ENCODE peak calls at places on chromosome 3, in eight cellular contexts. I is H1, L is PC-3, N is K562, K is upper lobe of right lung, P is aorta, W is HCT116, Z is right atrium auricular region. F is an unnamed sample.

GRCh38 chr3:100158877-100159563 is 44.7 kb upstream of the FILIP1L start:
- DNase-seq in Z (no peak), N (no peak), I (no peak), L (peak; percentile 35), K (no peak), P (no peak), W (no peak), F (no peak)

GRCh38 chr3:53850895-53851294 is 4.5 kb downstream of the IL17RB start:
- DNase-seq in N (no peak), W (no peak), Z (no peak), P (no peak), L (no peak), I (no peak), K (no peak), F (no peak)

GRCh38 chr3:71380096-71380495 is 203.4 kb downstream of the FOXP1 start:
- DNase-seq in W (no peak), I (no peak), L (no peak), N (peak; percentile 15), Z (no peak), K (no peak), P (no peak), F (no peak)

GRCh38 chr3:78825118-78825857 is 942.5 kb downstream of the ROBO1 start:
- DNase-seq in N (no peak), L (no peak), K (no peak), I (no peak), P (no peak), W (no peak), Z (no peak), F (no peak)

GRCh38 chr3:25155696-25156471 is 272.2 kb upstream of the RARB start:
- DNase-seq in P (no peak), I (no peak), Z (no peak), K (no peak), L (no peak), N (no peak), W (no peak), F (no peak)

GRCh38 chr3:172626241-172626640 is 84.6 kb downstream of the NCEH1 start:
- DNase-seq in W (no peak), P (no peak), N (no peak), I (no peak), Z (no peak), K (no peak), L (peak; percentile 71), F (no peak)

GRCh38 chr3:170740726-170741591 is 129.0 kb downstream of the RPL22L1 start:
- DNase-seq in Z (peak; percentile 91), I (no peak), W (no peak), N (no peak), P (peak; percentile 76), K (no peak), L (peak; percentile 93), F (no peak)

GRCh38 chr3:179166561-179167201 is 18.5 kb downstream of the PIK3CA start:
- DNase-seq in K (no peak), I (no peak), L (no peak), N (no peak), W (no peak), P (no peak), Z (no peak), F (no peak)

GRCh38 chr3:154178172-154178571 is 57.0 kb downstream of the ARHGEF26 start:
- DNase-seq in I (no peak), N (no peak), Z (no peak), K (no peak), P (no peak), L (no peak), W (no peak), F (no peak)

GRCh38 chr3:138434875-138435772 is 708 bp downstream of the ESYT3 start:
- DNase-seq in K (peak; percentile 72), L (no peak), Z (no peak), P (peak; percentile 72), N (no peak), I (peak; percentile 66), W (no peak), F (no peak)

GRCh38 chr3:7934362-7934761 is 567.3 kb upstream of the LMCD1 start:
- DNase-seq in N (no peak), L (no peak), Z (no peak), I (no peak), W (no peak), P (no peak), K (no peak), F (no peak)

GRCh38 chr3:100044369-100044768 is 69.9 kb downstream of the FILIP1L start:
- DNase-seq in N (no peak), L (no peak), I (no peak), Z (no peak), W (no peak), P (no peak), K (no peak), F (no peak)

GRCh38 chr3:112561085-112561692 is 573 bp downstream of the ATG3 start:
- DNase-seq in P (peak; percentile 91), K (peak; percentile 85), I (peak; percentile 82), N (no peak), L (peak; percentile 84), W (peak; percentile 64), Z (peak; percentile 69), F (peak; percentile 73)

GRCh38 chr3:119582178-119582577 is 2.9 kb downstream of the ADPRH start:
- DNase-seq in P (no peak), W (no peak), N (no peak), L (no peak), I (no peak), Z (no peak), K (no peak), F (no peak)

GRCh38 chr3:141275973-141276372 is 44.3 kb downstream of the PXYLP1 start:
- DNase-seq in K (no peak), P (no peak), W (no peak), N (no peak), I (no peak), L (peak; percentile 98), Z (peak; percentile 16), F (no peak)

GRCh38 chr3:148998715-148999413 is 7.5 kb downstream of the GYG1 start:
- DNase-seq in I (no peak), N (no peak), K (no peak), L (no peak), W (no peak), Z (no peak), P (no peak), F (no peak)

GRCh38 chr3:44114142-44114541 is 127.5 kb upstream of the TOPAZ1 start:
- DNase-seq in W (peak; percentile 42), K (no peak), L (peak; percentile 15), N (peak; percentile 75), I (peak; percentile 89), Z (no peak), P (peak; percentile 83), F (no peak)

GRCh38 chr3:138468886-138469285 is 34.5 kb downstream of the ESYT3 start:
- DNase-seq in Z (no peak), P (peak; percentile 38), W (no peak), K (no peak), I (peak; percentile 29), L (peak; percentile 77), N (no peak), F (no peak)

GRCh38 chr3:189233225-189233858 is 61.6 kb downstream of the TPRG1 start:
- DNase-seq in W (peak; percentile 70), N (no peak), P (peak; percentile 75), L (peak; percentile 84), Z (peak; percentile 74), I (peak; percentile 52), K (no peak), F (no peak)

DNA sequence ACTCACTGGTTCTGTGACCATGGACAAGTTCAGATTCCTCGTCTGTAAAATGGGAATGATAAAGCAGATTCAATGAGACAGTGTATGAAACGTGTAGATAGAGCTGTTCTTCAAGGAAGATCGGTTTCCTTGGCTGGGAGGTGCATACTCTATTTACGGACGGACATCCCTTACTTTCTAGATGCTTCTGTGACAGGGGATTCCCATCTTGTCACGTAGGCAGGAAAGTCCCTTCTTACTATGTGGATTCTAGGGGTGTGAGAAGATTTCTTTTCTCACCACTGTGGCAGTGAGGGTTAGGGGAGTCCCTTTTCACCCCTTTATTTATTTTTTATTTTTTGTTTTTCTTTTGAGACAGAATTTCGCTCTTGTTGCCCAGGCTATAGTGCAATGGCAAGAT is 180.9 kb upstream of the TBL1XR1 start:
- DNase-seq in W (no peak), N (no peak), Z (no peak), P (no peak), K (no peak), L (no peak), I (no peak), F (no peak)
- H3K9me3 ChIP-seq in W (no peaks in the 10 kb centered on the region), N (peaks cover 3% of the 10 kb centered on the region), Z (peaks cover 6% of the 10 kb centered on the region), P (no peaks in the 10 kb centered on the region), K (no peaks in the 10 kb centered on the region), L (peaks cover 9% of the 10 kb centered on the region), I (no peaks in the 10 kb centered on the region), F (no peaks in the 10 kb centered on the region)

DNA sequence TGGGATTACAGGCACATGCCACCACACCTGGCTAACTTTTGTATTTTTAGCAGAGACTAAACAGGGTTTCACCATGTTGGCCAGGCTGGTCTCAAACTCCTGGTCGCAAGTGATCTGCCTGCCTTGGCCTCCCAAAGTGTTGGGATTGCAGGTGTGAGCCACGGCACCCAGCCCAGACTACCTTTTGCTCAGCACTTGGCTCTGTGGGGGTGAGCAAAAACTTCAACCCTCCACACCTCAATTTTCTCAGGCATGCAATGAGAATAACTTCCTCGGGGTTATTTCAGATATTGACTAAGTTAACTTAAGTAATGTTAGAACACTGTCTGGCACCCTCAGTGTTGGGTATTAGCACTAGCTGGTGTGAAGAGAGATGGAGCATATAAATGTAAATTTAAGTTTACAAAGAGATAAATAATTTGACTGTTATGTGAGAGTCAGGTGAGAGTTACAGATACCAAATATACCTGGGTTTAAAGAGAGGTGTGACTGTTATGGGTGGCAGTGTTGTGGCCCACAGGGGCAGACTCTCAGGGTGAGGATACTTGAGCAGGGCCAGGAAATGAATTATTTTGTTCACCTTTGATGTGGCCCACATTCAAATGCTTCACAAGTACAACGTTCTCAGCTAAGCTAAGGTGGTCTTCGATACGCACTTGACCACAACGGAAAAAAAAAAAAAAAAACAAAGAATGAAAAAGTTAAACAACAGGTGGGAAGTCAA is 29.0 kb downstream of the CPOX start:
- DNase-seq in Z (no peak), W (no peak), L (no peak), I (no peak), N (no peak), K (no peak), P (no peak), F (no peak)
- H3K27ac ChIP-seq in Z (no peak overlapping the region), W (peak overlapping the region; percentile 83), L (peak overlapping the region; percentile 62), I (no peak overlapping the region), N (no peak overlapping the region), K (no peak overlapping the region), P (no peak overlapping the region), F (peak overlapping the region; percentile 42)

DNA sequence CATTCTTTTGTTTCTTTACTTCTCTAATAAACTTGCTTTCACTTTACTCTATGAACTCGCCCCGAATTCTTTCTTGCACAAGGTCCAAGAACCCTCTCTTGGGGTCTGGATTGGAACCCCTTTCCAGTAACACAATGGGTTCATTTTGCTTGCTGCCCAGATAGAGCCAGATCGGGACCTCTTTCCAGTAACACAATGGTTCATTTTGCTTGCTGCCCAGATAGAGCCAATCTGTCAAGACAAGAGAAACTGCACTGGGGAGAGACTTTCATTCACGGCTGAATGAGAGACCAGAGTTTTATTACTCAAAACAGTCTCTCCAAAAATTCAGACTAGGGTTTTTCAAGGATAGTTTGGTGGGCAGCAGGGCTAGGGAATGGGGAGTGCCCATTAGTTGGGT is 25.4 kb downstream of the METTL6 start:
- DNase-seq in N (no peak), W (no peak), K (no peak), P (no peak), L (no peak), I (no peak), Z (no peak), F (no peak)
- H3K4me1 ChIP-seq in N (no peaks in the 10 kb centered on the region), W (peaks cover 5% of the 10 kb centered on the region), K (no peaks in the 10 kb centered on the region), P (no peaks in the 10 kb centered on the region), L (peaks cover 8% of the 10 kb centered on the region), I (no peaks in the 10 kb centered on the region), Z (no peaks in the 10 kb centered on the region), F (peaks cover 15% of the 10 kb centered on the region)

GRCh38 chr3:791442-791841 is 301.4 kb upstream of the CNTN6 start:
- DNase-seq in Z (no peak), K (no peak), I (no peak), N (no peak), W (no peak), L (no peak), P (no peak), F (no peak)

GRCh38 chr3:792651-793050 is 300.2 kb upstream of the CNTN6 start:
- DNase-seq in L (no peak), Z (no peak), I (no peak), N (no peak), P (no peak), K (no peak), W (no peak), F (no peak)
- H3K9me3 ChIP-seq in L (peaks cover 28% of the 10 kb centered on the region), Z (no peaks in the 10 kb centered on the region), I (no peaks in the 10 kb centered on the region), N (no peaks in the 10 kb centered on the region), P (no peaks in the 10 kb centered on the region), K (no peaks in the 10 kb centered on the region), W (peaks cover 15% of the 10 kb centered on the region), F (no peaks in the 10 kb centered on the region)

F was measured in naive thymus-derived CD4-positive, alpha-beta T cell.